ENCODE peak calls at places on chromosomes 12 and 14, in four cellular contexts. Q, C, Y and W are unnamed samples.

GRCh38 chr12:68539615-68539952 is 71.1 kb upstream of the RAP1B start:
- DNase-seq in Y (no peak), C (no peak), Q (no peak), W (no peak)

GRCh38 chr14:66240112-66240511 is 246.1 kb upstream of the CCDC196 start:
- DNase-seq in Y (no peak), C (no peak), Q (no peak), W (no peak)

GRCh38 chr12:26523708-26524150 is 309.3 kb downstream of the ITPR2 start:
- DNase-seq in Y (no peak), Q (peak), C (no peak), W (no peak)

GRCh38 chr12:122225683-122226365 is at the start of gene DIABLO:
- DNase-seq in C (peak), Q (peak), Y (peak), W (peak)

GRCh38 chr14:61025239-61026223 is 44.5 kb downstream of the SLC38A6 start:
- DNase-seq in C (peak), Y (peak), Q (peak), W (peak)

GRCh38 chr14:64645220-64645891 is 58.9 kb upstream of the PLEKHG3 start:
- DNase-seq in Y (no peak), Q (no peak), C (no peak), W (no peak)

GRCh38 chr12:132711169-132711843 is 664 bp downstream of the PGAM5 start:
- DNase-seq in Q (no peak), Y (no peak), C (no peak), W (no peak)

GRCh38 chr14:95796846-95797245 is 79.8 kb upstream of the TUNAR start:
- DNase-seq in Q (no peak), C (no peak), Y (no peak), W (no peak)

GRCh38 chr12:107372229-107372658 is 278.9 kb upstream of the CRY1 start:
- DNase-seq in Y (no peak), Q (no peak), C (no peak), W (peak)

GRCh38 chr12:6768385-6769002 is 2.3 kb downstream of the PTMS start:
- DNase-seq in Y (no peak), C (no peak), Q (no peak), W (no peak)

GRCh38 chr12:124919646-124920352 is 5.3 kb upstream of the UBC start:
- DNase-seq in C (no peak), Q (no peak), Y (no peak), W (no peak)

GRCh38 chr14:44108601-44109000 is 398.5 kb downstream of the FSCB start:
- DNase-seq in Y (no peak), Q (no peak), C (no peak), W (no peak)

GRCh38 chr12:99122959-99123358 is 477.9 kb downstream of the APAF1 start:
- DNase-seq in Y (no peak), C (no peak), Q (no peak), W (no peak)

GRCh38 chr12:4587108-4587507 is 25.1 kb downstream of the DYRK4 start:
- DNase-seq in C (no peak), Q (no peak), Y (no peak), W (no peak)